ENCODE peak calls at places on chromosomes 16 and 17, in nine cellular contexts. H is RWPE1; R is cardiac muscle cell; Y is ureter; Z is breast epithelium; U is activated naive CD4-positive, alpha-beta T cell; E is heart left ventricle; K is NAMALWA; J is GM23338. B is an unnamed sample.
A peak's percentile ranks its signal among the peaks of the same experiment; 100 is the strongest.

GRCh38 chr16:10964891-10965326 is 20.5 kb downstream of the CLEC16A start:
- DNase-seq in U (no peak), Y (no peak), E (no peak), H (no peak), K (no peak), R (no peak), J (no peak), Z (no peak), B (no peak)

GRCh38 chr17:21522755-21523154 is 146.6 kb downstream of the KCNJ12 start:
- DNase-seq in E (no peak), R (no peak), K (no peak), H (no peak), J (no peak), U (no peak), Z (no peak), Y (peak; percentile 13), B (no peak)

GRCh38 chr17:79742951-79743476 is 12.3 kb downstream of the ENPP7 start:
- DNase-seq in E (no peak), Y (no peak), K (no peak), H (no peak), J (no peak), U (no peak), Z (no peak), R (no peak), B (no peak)

GRCh38 chr17:52106638-52107261 is 51.8 kb downstream of the CA10 start:
- DNase-seq in E (no peak), K (peak; percentile 73), U (no peak), J (peak; percentile 76), Y (no peak), H (peak; percentile 59), R (peak; percentile 72), Z (no peak), B (peak; percentile 27)

GRCh38 chr16:20868890-20869289 is 31.3 kb downstream of the DCUN1D3 start:
- DNase-seq in Y (peak; percentile 78), J (no peak), E (peak; percentile 93), K (no peak), U (no peak), Z (peak; percentile 56), R (peak; percentile 9), H (no peak), B (peak; percentile 16)

GRCh38 chr17:63099420-63099819 is 133.4 kb downstream of the TANC2 start:
- DNase-seq in Y (no peak), Z (no peak), K (no peak), J (no peak), H (no peak), U (no peak), R (no peak), E (no peak), B (no peak)

GRCh38 chr17:60887607-60888028 is 210.0 kb downstream of the BCAS3 start:
- DNase-seq in J (no peak), Y (no peak), E (no peak), Z (no peak), K (no peak), U (no peak), R (no peak), H (no peak), B (no peak)

GRCh38 chr17:36640346-36640745 is 39.0 kb downstream of the MRM1 start:
- DNase-seq in K (no peak), H (no peak), R (no peak), E (no peak), J (no peak), Y (no peak), U (no peak), Z (no peak), B (no peak)

GRCh38 chr17:64327201-64327930 is 63.3 kb downstream of the PECAM1 start:
- DNase-seq in E (peak; percentile 77), Y (peak; percentile 72), R (no peak), H (no peak), J (no peak), U (no peak), Z (no peak), K (no peak), B (no peak)

GRCh38 chr16:84677017-84677803 is 22.6 kb upstream of the USP10 start:
- DNase-seq in R (no peak), Y (no peak), H (no peak), J (no peak), U (no peak), E (no peak), Z (no peak), K (no peak), B (no peak)

GRCh38 chr17:45776896-45777295 is 7.2 kb upstream of the CRHR1 start:
- DNase-seq in H (no peak), K (no peak), Y (no peak), E (no peak), U (no peak), Z (no peak), J (no peak), R (no peak), B (no peak)

GRCh38 chr16:54927125-54928015 is 3.3 kb upstream of the IRX5 start:
- DNase-seq in H (no peak), J (no peak), R (peak; percentile 44), Z (no peak), U (no peak), E (no peak), Y (no peak), K (peak; percentile 32), B (no peak)

GRCh38 chr17:15510361-15510760 is 42.9 kb upstream of the CDRT4 start:
- DNase-seq in R (no peak), H (no peak), K (no peak), U (no peak), J (no peak), E (no peak), Y (no peak), Z (no peak), B (no peak)

GRCh38 chr16:84408314-84408690 is 40.0 kb downstream of the ATP2C2 start:
- DNase-seq in U (no peak), E (no peak), J (no peak), H (no peak), Z (no peak), Y (no peak), K (no peak), R (no peak), B (no peak)

GRCh38 chr16:1379054-1379862 is 27.5 kb downstream of the GNPTG start:
- DNase-seq in U (peak; percentile 52), Z (peak; percentile 86), Y (peak; percentile 80), H (peak; percentile 84), J (peak; percentile 70), K (peak; percentile 71), E (peak; percentile 91), R (peak; percentile 84), B (peak; percentile 55)

GRCh38 chr16:85400305-85401205 is 212.6 kb upstream of the GSE1 start:
- DNase-seq in R (no peak), J (no peak), K (no peak), E (peak; percentile 38), H (no peak), U (no peak), Y (peak; percentile 24), Z (no peak), B (no peak)

GRCh38 chr16:64278196-64278595 is 843.7 kb downstream of the CDH11 start:
- DNase-seq in R (no peak), J (no peak), H (no peak), E (no peak), U (no peak), K (no peak), Z (no peak), Y (no peak), B (no peak)

GRCh38 chr17:65438173-65438572 is 123.3 kb downstream of the AXIN2 start:
- DNase-seq in K (no peak), H (no peak), U (no peak), Z (no peak), E (no peak), Y (no peak), R (no peak), J (no peak), B (no peak)

GRCh38 chr16:46573008-46573833 is 48.0 kb downstream of the SHCBP1 start:
- DNase-seq in J (no peak), H (peak; percentile 56), U (no peak), E (no peak), R (no peak), Y (no peak), Z (no peak), K (no peak), B (no peak)

GRCh38 chr17:15261063-15261817 is 3.9 kb downstream of the PMP22 start:
- DNase-seq in K (no peak), E (peak; percentile 80), Z (peak; percentile 73), H (no peak), Y (peak; percentile 57), U (no peak), R (peak; percentile 80), J (peak; percentile 77), B (no peak)

GRCh38 chr17:63969278-63969677 is 3.4 kb downstream of the SCN4A start:
- DNase-seq in J (no peak), Z (no peak), U (no peak), H (no peak), E (peak; percentile 7), K (no peak), Y (no peak), R (no peak), B (no peak)

GRCh38 chr16:64950262-64950661 is 171.6 kb downstream of the CDH11 start:
- DNase-seq in Y (no peak), R (no peak), K (peak; percentile 8), H (no peak), E (no peak), J (peak; percentile 61), Z (no peak), U (no peak), B (no peak)

GRCh38 chr16:11256657-11257130 is 690 bp upstream of the SOCS1 start:
- DNase-seq in Z (no peak), H (peak; percentile 27), E (peak; percentile 87), J (peak; percentile 71), U (no peak), R (peak; percentile 61), Y (peak; percentile 75), K (no peak), B (peak; percentile 29)

GRCh38 chr16:56789360-56789759 is 59.4 kb downstream of the NUP93 start:
- DNase-seq in Y (no peak), Z (no peak), R (peak; percentile 61), K (peak; percentile 57), U (no peak), J (no peak), H (peak; percentile 38), E (no peak), B (peak; percentile 52)

GRCh38 chr17:12958786-12959185 is 59.0 kb downstream of the ELAC2 start:
- DNase-seq in R (no peak), K (no peak), J (no peak), E (no peak), H (no peak), Z (no peak), U (no peak), Y (no peak), B (no peak)

GRCh38 chr17:82668631-82669099 is 20.4 kb upstream of the WDR45B start:
- DNase-seq in K (peak; percentile 74), Z (no peak), U (no peak), E (peak; percentile 78), Y (peak; percentile 74), J (peak; percentile 92), R (peak; percentile 85), H (peak; percentile 60), B (peak; percentile 62)

GRCh38 chr17:61414141-61414935 is 14.7 kb downstream of the TBX2 start:
- DNase-seq in J (no peak), Y (peak; percentile 64), U (no peak), Z (peak; percentile 52), E (no peak), H (no peak), R (no peak), K (no peak), B (peak; percentile 4)

GRCh38 chr17:64006361-64007088 is 8.4 kb downstream of the PRR29 start:
- DNase-seq in H (no peak), Y (peak; percentile 56), U (no peak), K (no peak), R (no peak), E (peak; percentile 83), Z (no peak), J (no peak), B (no peak)

GRCh38 chr17:871731-872517 is 89.8 kb downstream of the MRM3 start:
- DNase-seq in R (no peak), E (no peak), H (no peak), Z (no peak), Y (no peak), J (no peak), U (no peak), K (no peak), B (no peak)

GRCh38 chr17:37555386-37555785 is 53.8 kb downstream of the SYNRG start:
- DNase-seq in U (no peak), Z (no peak), Y (no peak), H (no peak), K (no peak), R (no peak), J (no peak), E (no peak), B (no peak)

GRCh38 chr16:4414187-4414909 is 2.0 kb downstream of the CORO7 start:
- DNase-seq in J (no peak), R (no peak), U (peak; percentile 50), H (no peak), E (no peak), Z (no peak), Y (no peak), K (peak; percentile 49), B (no peak)

B was measured in prostate gland.